ENCODE peak calls at places on chromosomes 11 and 22, in six cellular contexts. C is stimulated activated CD4-positive, alpha-beta T cell treated with anti-CD3 and anti-CD28 coated beads, Interleukin-4, amount 100 ng/mL, for 48 hours; O is cardiac fibroblast; L is dermis blood vessel endothelial cell; B is RPMI7951; H is sciatic nerve. N is an unnamed sample.

GRCh38 chr11:125429174-125429707 is 66.8 kb downstream of the FEZ1 start:
- DNase-seq in B (peak; percentile 43), H (peak; percentile 75), L (peak; percentile 82), O (peak; percentile 71), C (peak; percentile 42), N (peak; percentile 59)

GRCh38 chr22:50548913-50549790 is 3.5 kb downstream of the KLHDC7B start:
- DNase-seq in H (no peak), C (no peak), O (no peak), L (no peak), B (no peak), N (no peak)

GRCh38 chr22:20283674-20284066 is 15.6 kb upstream of the RTN4R start:
- DNase-seq in O (no peak), L (no peak), C (no peak), B (no peak), H (no peak), N (no peak)

GRCh38 chr22:37033605-37034430 is 14.3 kb downstream of the MPST start:
- DNase-seq in H (no peak), L (no peak), B (no peak), O (no peak), C (no peak), N (no peak)

GRCh38 chr11:134716582-134716981 is 304.5 kb upstream of the B3GAT1 start:
- DNase-seq in H (no peak), O (no peak), C (no peak), B (no peak), L (no peak), N (no peak)

GRCh38 chr22:26568207-26568706 is 21.7 kb downstream of the TPST2 start:
- DNase-seq in C (no peak), H (no peak), B (peak; percentile 42), L (peak; percentile 44), O (no peak), N (peak; percentile 57)

GRCh38 chr11:6653055-6653454 is 2.6 kb downstream of the DCHS1 start:
- DNase-seq in L (no peak), C (no peak), B (no peak), O (no peak), H (no peak), N (no peak)

GRCh38 chr22:17205432-17205831 is 13.8 kb downstream of the ADA2 start:
- DNase-seq in O (peak; percentile 12), L (peak; percentile 10), C (no peak), H (no peak), B (no peak), N (no peak)

GRCh38 chr11:86785576-86785975 is 14.8 kb upstream of the PRSS23 start:
- DNase-seq in B (no peak), H (no peak), C (no peak), L (no peak), O (no peak), N (no peak)

GRCh38 chr11:121741954-121742361 is 289.2 kb upstream of the SORL1-AS1 start:
- DNase-seq in L (no peak), O (peak; percentile 99), B (peak; percentile 2), H (peak; percentile 88), C (no peak), N (no peak)

GRCh38 chr11:1039481-1040427 is 3.2 kb upstream of the MUC6 start:
- DNase-seq in B (peak; percentile 85), H (no peak), O (peak; percentile 40), L (no peak), C (no peak), N (no peak)

GRCh38 chr11:110130642-110131238 is 37.5 kb downstream of the ZC3H12C start:
- DNase-seq in H (no peak), C (no peak), B (no peak), O (peak; percentile 70), L (peak; percentile 93), N (peak; percentile 62)

GRCh38 chr11:82671451-82671850 is 62.2 kb downstream of the FAM181B start:
- DNase-seq in H (no peak), L (no peak), C (no peak), B (no peak), O (no peak), N (no peak)

GRCh38 chr11:95093548-95093947 is 3.9 kb downstream of the ENDOD1 start:
- DNase-seq in O (no peak), C (no peak), H (no peak), B (no peak), L (no peak), N (no peak)

GRCh38 chr11:111694851-111695250 is 71.3 kb downstream of the PPP2R1B start:
- DNase-seq in O (peak; percentile 82), C (no peak), B (peak; percentile 87), H (no peak), L (no peak), N (peak; percentile 26)

GRCh38 chr11:128622137-128622523 is 34.8 kb upstream of the ETS1 start:
- DNase-seq in O (no peak), B (no peak), H (no peak), C (no peak), L (no peak), N (no peak)

GRCh38 chr11:6647282-6647679 is 8.3 kb downstream of the DCHS1 start:
- DNase-seq in O (peak; percentile 52), B (peak; percentile 26), L (peak; percentile 69), H (no peak), C (no peak), N (peak; percentile 67)

GRCh38 chr11:45092901-45093760 is 53.3 kb upstream of the PRDM11 start:
- DNase-seq in L (no peak), O (peak; percentile 79), C (no peak), B (peak; percentile 92), H (no peak), N (no peak)

GRCh38 chr11:44633641-44634040 is 68.2 kb downstream of the CD82 start:
- DNase-seq in H (peak; percentile 21), O (no peak), B (no peak), C (no peak), L (peak; percentile 39), N (no peak)

GRCh38 chr11:65692367-65692766 is 19.7 kb upstream of the KAT5 start:
- DNase-seq in C (no peak), O (no peak), L (peak; percentile 49), B (no peak), H (no peak), N (no peak)

GRCh38 chr22:27973851-27974250 is 54.8 kb upstream of the PITPNB start:
- DNase-seq in H (no peak), L (no peak), O (no peak), B (no peak), C (no peak), N (no peak)

GRCh38 chr11:59728913-59729312 is 15.3 kb upstream of the OR10V1 start:
- DNase-seq in H (no peak), C (no peak), B (peak; percentile 35), L (no peak), O (no peak), N (no peak)

GRCh38 chr22:19149047-19149883 is 827 bp downstream of the GSC2 start:
- DNase-seq in B (no peak), L (no peak), C (no peak), O (no peak), H (no peak), N (no peak)

GRCh38 chr11:75802913-75803820 is 11.8 kb upstream of the UVRAG start:
- DNase-seq in L (peak; percentile 91), H (peak; percentile 88), O (peak; percentile 79), B (peak; percentile 60), C (peak; percentile 65), N (peak; percentile 84)

GRCh38 chr22:23692598-23693291 is 1.9 kb downstream of the RGL4 start:
- DNase-seq in O (no peak), H (peak; percentile 30), B (no peak), C (no peak), L (no peak), N (no peak)

GRCh38 chr11:12949456-12949855 is 59.7 kb upstream of the RASSF10 start:
- DNase-seq in O (no peak), B (no peak), H (no peak), C (no peak), L (no peak), N (no peak)

GRCh38 chr11:112016765-112017356 is 8.3 kb upstream of the DLAT start:
- DNase-seq in H (no peak), B (no peak), L (peak; percentile 79), C (no peak), O (peak; percentile 59), N (peak; percentile 58)

GRCh38 chr11:46676436-46677158 is 23.8 kb downstream of the ARHGAP1 start:
- DNase-seq in B (no peak), C (no peak), O (no peak), H (no peak), L (no peak), N (no peak)

GRCh38 chr22:37505989-37506388 is 13.2 kb downstream of the CARD10 start:
- DNase-seq in C (no peak), H (no peak), B (no peak), O (no peak), L (no peak), N (no peak)

GRCh38 chr11:135073444-135073843 is 661.4 kb upstream of the B3GAT1 start:
- DNase-seq in B (no peak), L (no peak), C (no peak), H (no peak), O (no peak), N (no peak)

GRCh38 chr11:133787379-133788103 is 57.8 kb downstream of the SPATA19 start:
- DNase-seq in O (peak; percentile 5), H (peak; percentile 85), B (peak; percentile 1), L (no peak), C (no peak), N (no peak)

GRCh38 chr22:48948575-48949170 is 879.0 kb downstream of the BRD1 start:
- DNase-seq in O (no peak), B (no peak), C (no peak), H (peak; percentile 26), L (no peak), N (no peak)

GRCh38 chr22:35804421-35804820 is 86.7 kb downstream of the APOL5 start:
- DNase-seq in H (no peak), C (no peak), B (no peak), O (no peak), L (no peak), N (no peak)